ENCODE peak calls at places on chromosomes 16 and 17, in four cellular contexts. L is H1, N is AG09309, V is GM06990. Y is an unnamed sample.

GRCh38 chr17:45147102-45147580 is 1.1 kb upstream of the HEXIM1 start:
- DNase-seq in L (no peak), N (no peak), V (no peak), Y (no peak)

GRCh38 chr16:30085247-30085646 is 6.5 kb downstream of the TBX6 start:
- DNase-seq in L (no peak), N (no peak), V (no peak), Y (no peak)

GRCh38 chr16:58843675-58844074 is 109.6 kb upstream of the GOT2 start:
- DNase-seq in L (no peak), N (no peak), V (no peak), Y (peak; percentile 3)

GRCh38 chr17:42180922-42181850 is at the start of gene KCNH4:
- DNase-seq in L (peak; percentile 92), N (peak; percentile 16), V (peak; percentile 90), Y (no peak)

GRCh38 chr17:76384987-76385891 is 830 bp downstream of the SPHK1 start:
- DNase-seq in L (peak; percentile 74), N (no peak), V (no peak), Y (no peak)

GRCh38 chr17:59844884-59845594 is 47.7 kb downstream of the TUBD1 start:
- DNase-seq in L (no peak), N (no peak), V (no peak), Y (no peak)

GRCh38 chr17:44987194-44987882 is 19.2 kb upstream of the C1QL1 start:
- DNase-seq in L (peak; percentile 84), N (no peak), V (no peak), Y (no peak)

GRCh38 chr16:85136213-85136704 is 24.0 kb upstream of the CIBAR2 start:
- DNase-seq in L (no peak), N (no peak), V (no peak), Y (no peak)

GRCh38 chr17:7004398-7005253 is 7.8 kb upstream of the RNASEK start:
- DNase-seq in L (peak; percentile 53), N (no peak), V (no peak), Y (peak; percentile 22)

GRCh38 chr17:78745407-78746088 is 36.5 kb downstream of the CYTH1 start:
- DNase-seq in L (no peak), N (no peak), V (no peak), Y (peak; percentile 31)

GRCh38 chr17:37090941-37091340 is 142.2 kb downstream of the AATF start:
- DNase-seq in L (no peak), N (no peak), V (no peak), Y (no peak)

GRCh38 chr16:47644661-47645060 is 183.5 kb downstream of the PHKB start:
- DNase-seq in L (no peak), N (peak; percentile 14), V (no peak), Y (no peak)

GRCh38 chr16:17668411-17668810 is 197.7 kb upstream of the XYLT1 start:
- DNase-seq in L (no peak), N (no peak), V (no peak), Y (no peak)

GRCh38 chr16:76535-77272 is 1.3 kb upstream of the MPG start:
- DNase-seq in L (no peak), N (no peak), V (no peak), Y (no peak)

GRCh38 chr16:29644338-29644857 is 18.6 kb upstream of the SPN start:
- DNase-seq in L (no peak), N (no peak), V (peak; percentile 78), Y (no peak)

GRCh38 chr17:66542183-66542966 is 240.0 kb downstream of the PRKCA start:
- DNase-seq in L (no peak), N (peak; percentile 80), V (no peak), Y (no peak)

GRCh38 chr17:61002316-61002736 is 324.7 kb downstream of the BCAS3 start:
- DNase-seq in L (no peak), N (peak; percentile 45), V (no peak), Y (peak; percentile 30)

GRCh38 chr16:22035094-22035675 is 27.3 kb downstream of the MOSMO start:
- DNase-seq in L (no peak), N (no peak), V (peak; percentile 23), Y (no peak)

GRCh38 chr16:19245326-19245925 is 40.1 kb upstream of the CLEC19A start:
- DNase-seq in L (no peak), N (no peak), V (no peak), Y (no peak)

GRCh38 chr17:67054011-67054591 is 9.7 kb downstream of the CACNG1 start:
- DNase-seq in L (no peak), N (no peak), V (no peak), Y (no peak)

GRCh38 chr16:16158741-16159374 is 64.4 kb downstream of the ABCC6 start:
- DNase-seq in L (no peak), N (no peak), V (no peak), Y (no peak)

GRCh38 chr17:62714016-62714777 is 86.7 kb downstream of the MRC2 start:
- DNase-seq in L (no peak), N (no peak), V (no peak), Y (no peak)

GRCh38 chr17:76480676-76481075 is 13.3 kb downstream of the AANAT start:
- DNase-seq in L (no peak), N (no peak), V (no peak), Y (no peak)

GRCh38 chr16:19304670-19305240 is 19.2 kb downstream of the CLEC19A start:
- DNase-seq in L (no peak), N (no peak), V (no peak), Y (no peak)

GRCh38 chr17:67531291-67531690 is 154.2 kb downstream of the PITPNC1 start:
- DNase-seq in L (peak; percentile 49), N (no peak), V (peak; percentile 42), Y (no peak)

GRCh38 chr16:69073181-69073669 is 32.2 kb upstream of the HAS3 start:
- DNase-seq in L (no peak), N (peak; percentile 66), V (no peak), Y (peak; percentile 36)

GRCh38 chr17:19534562-19535149 is 1.0 kb downstream of the SLC47A1 start:
- DNase-seq in L (no peak), N (no peak), V (no peak), Y (no peak)

GRCh38 chr16:85231959-85232358 is 119.7 kb upstream of the CIBAR2 start:
- DNase-seq in L (no peak), N (no peak), V (no peak), Y (no peak)

GRCh38 chr16:57757326-57757786 is 21.8 kb downstream of the KATNB1 start:
- DNase-seq in L (peak; percentile 99), N (peak; percentile 33), V (peak; percentile 76), Y (no peak)

GRCh38 chr17:43906951-43907424 is 348 bp downstream of the MPP2 start:
- DNase-seq in L (no peak), N (no peak), V (no peak), Y (no peak)

GRCh38 chr17:2563061-2563460 is 30.4 kb upstream of the PAFAH1B1 start:
- DNase-seq in L (no peak), N (no peak), V (no peak), Y (no peak)

GRCh38 chr17:82838386-82839063 is 1.3 kb downstream of the ZNF750 start:
- DNase-seq in L (no peak), N (no peak), V (no peak), Y (no peak)

GRCh38 chr16:85793662-85794298 is 5.6 kb downstream of the EMC8 start:
- DNase-seq in L (no peak), N (no peak), V (no peak), Y (no peak)

GRCh38 chr17:76485569-76485968 is 15.7 kb downstream of the RHBDF2 start:
- DNase-seq in L (no peak), N (no peak), V (no peak), Y (no peak)

GRCh38 chr17:73983623-73984410 is 219.7 kb upstream of the RPL38 start:
- DNase-seq in L (no peak), N (no peak), V (no peak), Y (no peak)

GRCh38 chr17:37106049-37106448 is 157.3 kb downstream of the AATF start:
- DNase-seq in L (no peak), N (no peak), V (no peak), Y (no peak)

GRCh38 chr17:77320046-77320445 is 179.3 kb downstream of the SEC14L1 start:
- DNase-seq in L (no peak), N (no peak), V (no peak), Y (no peak)

GRCh38 chr17:38959508-38959907 is 7.7 kb downstream of the FBXO47 start:
- DNase-seq in L (no peak), N (no peak), V (no peak), Y (no peak)

GRCh38 chr17:38958326-38958725 is 8.9 kb downstream of the FBXO47 start:
- DNase-seq in L (no peak), N (no peak), V (no peak), Y (no peak)

GRCh38 chr17:38960402-38960801 is 6.8 kb downstream of the FBXO47 start:
- DNase-seq in L (no peak), N (no peak), V (no peak), Y (no peak)

GRCh38 chr17:38958756-38959155 is 8.4 kb downstream of the FBXO47 start:
- DNase-seq in L (no peak), N (no peak), V (no peak), Y (no peak)
- H3K4me3 ChIP-seq in L (no peak overlapping the region), N (no peak overlapping the region), V (no peak overlapping the region), Y (no peak overlapping the region)

GRCh38 chr16:70438983-70439862 is at the start of gene ST3GAL2:
- DNase-seq in L (peak; percentile 95), N (peak; percentile 71), V (peak; percentile 95), Y (peak; percentile 67)
- TF ChIP-seq CTCF in L (no peak), N (peak; percentile 3), V (no peak), Y (no peak)

DNA sequence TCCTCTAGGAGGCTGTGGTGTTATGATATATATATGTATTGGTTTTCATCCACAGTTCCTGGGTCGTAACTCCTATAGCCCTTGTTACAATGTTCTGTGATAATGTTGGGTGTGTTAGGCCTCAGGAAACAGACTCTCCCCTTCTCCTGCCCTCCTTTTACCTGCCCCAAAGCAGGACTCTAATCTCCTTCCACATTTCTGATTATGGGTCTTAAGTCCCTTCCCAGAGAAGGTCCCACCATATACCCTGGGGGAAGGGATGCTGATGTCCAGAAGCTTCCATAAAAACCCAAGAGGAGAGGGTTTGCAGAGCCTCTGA is 450 bp upstream of the C1QBP start:
- DNase-seq in L (no peak), N (no peak), V (no peak), Y (no peak)
- H3K4me3 ChIP-seq in L (peak overlapping the region; percentile 99), N (no peak overlapping the region), V (peak overlapping the region; percentile 35), Y (peak overlapping the region; percentile 61)

GRCh38 chr17:58006563-58006923 is 503 bp downstream of the SRSF1 start:
- DNase-seq in L (peak; percentile 60), N (no peak), V (no peak), Y (no peak)

GRCh38 chr17:58005031-58005727 is 1.9 kb downstream of the SRSF1 start:
- DNase-seq in L (no peak), N (no peak), V (no peak), Y (no peak)

GRCh38 chr17:58006924-58007780 is at the start of gene SRSF1:
- DNase-seq in L (peak; percentile 95), N (peak; percentile 88), V (peak; percentile 98), Y (peak; percentile 96)

GRCh38 chr17:58004060-58004459 is 3.0 kb downstream of the SRSF1 start:
- DNase-seq in L (no peak), N (no peak), V (no peak), Y (no peak)

GRCh38 chr17:58005728-58006562 is 1.1 kb downstream of the SRSF1 start:
- DNase-seq in L (no peak), N (no peak), V (no peak), Y (no peak)
- TF ChIP-seq CTCF in L (no peak), N (no peak), V (no peak), Y (no peak)

Y was measured in HFF-Myc.